ENCODE peak calls at places on chromosomes 3 and 15, in eight cellular contexts. F, V, I, O, E, J, Q and K are unnamed samples.

GRCh38 chr3:14555835-14556234 is 15.7 kb upstream of the GRIP2 start:
- DNase-seq in F (no peak), J (no peak), V (no peak), I (no peak), E (peak), Q (no peak), O (no peak), K (no peak)

GRCh38 chr3:18087963-18088362 is 337.2 kb downstream of the SATB1 start:
- DNase-seq in Q (no peak), J (no peak), I (no peak), F (no peak), V (no peak), E (no peak), O (no peak), K (no peak)

GRCh38 chr3:190385835-190386688 is 1.9 kb upstream of the CLDN16 start:
- DNase-seq in J (no peak), O (no peak), F (no peak), I (peak), Q (peak), E (peak), V (peak), K (no peak)

GRCh38 chr3:48690846-48691458 is 5.2 kb upstream of the NCKIPSD start:
- DNase-seq in O (no peak), I (no peak), Q (no peak), J (no peak), V (no peak), E (no peak), F (no peak), K (no peak)

GRCh38 chr15:77387355-77388105 is 32.4 kb downstream of the PEAK1 start:
- DNase-seq in Q (no peak), F (no peak), O (no peak), I (no peak), V (no peak), E (no peak), J (no peak), K (no peak)

GRCh38 chr15:66873856-66874255 is 171.8 kb downstream of the SMAD6 start:
- DNase-seq in I (no peak), F (no peak), J (no peak), Q (no peak), V (no peak), E (no peak), O (no peak), K (no peak)

GRCh38 chr3:125271127-125271526 is 58.6 kb upstream of the SLC12A8 start:
- DNase-seq in V (no peak), F (no peak), I (no peak), O (no peak), J (no peak), Q (no peak), E (no peak), K (no peak)

GRCh38 chr3:128587391-128587790 is 63.2 kb downstream of the RPN1 start:
- DNase-seq in J (no peak), V (no peak), I (no peak), F (no peak), O (no peak), E (no peak), Q (no peak), K (no peak)

GRCh38 chr15:68204776-68205557 is at the start of gene CALML4:
- DNase-seq in Q (no peak), J (peak), V (peak), I (peak), O (peak), F (no peak), E (no peak), K (peak)

GRCh38 chr3:14460342-14461005 is 58.1 kb downstream of the SLC6A6 start:
- DNase-seq in E (peak), I (peak), O (peak), Q (no peak), F (no peak), J (peak), V (peak), K (peak)

GRCh38 chr3:13009132-13009945 is 63.9 kb downstream of the IQSEC1 start:
- DNase-seq in V (no peak), E (peak), F (no peak), J (peak), I (peak), O (no peak), Q (no peak), K (no peak)

GRCh38 chr3:177703788-177704187 is 506.5 kb upstream of the TBL1XR1 start:
- DNase-seq in Q (no peak), E (no peak), I (peak), J (no peak), O (no peak), V (peak), F (no peak), K (no peak)

GRCh38 chr3:158471639-158472294 is 99.2 kb upstream of the MLF1 start:
- DNase-seq in J (no peak), I (peak), O (no peak), V (peak), F (no peak), Q (no peak), E (no peak), K (no peak)

GRCh38 chr3:122982202-122983185 is 45.1 kb downstream of the SEMA5B start:
- DNase-seq in J (no peak), E (no peak), O (peak), F (no peak), I (no peak), Q (no peak), V (peak), K (no peak)

GRCh38 chr15:41501961-41502786 is 8.5 kb downstream of the ITPKA start:
- DNase-seq in I (peak), O (no peak), F (no peak), Q (no peak), J (no peak), E (no peak), V (no peak), K (no peak)

GRCh38 chr3:187778726-187779125 is 33.5 kb upstream of the BCL6 start:
- DNase-seq in O (no peak), E (no peak), V (no peak), F (no peak), I (no peak), J (no peak), Q (no peak), K (no peak)

GRCh38 chr3:40179016-40179415 is 130.5 kb upstream of the EIF1B start:
- DNase-seq in E (peak), F (peak), O (peak), V (peak), J (peak), I (no peak), Q (peak), K (peak)

GRCh38 chr3:71399478-71399877 is 184.1 kb downstream of the FOXP1 start:
- DNase-seq in Q (no peak), E (no peak), F (no peak), V (no peak), O (no peak), I (no peak), J (no peak), K (no peak)

GRCh38 chr3:130935761-130936160 is 41.9 kb downstream of the ATP2C1 start:
- DNase-seq in F (no peak), I (peak), V (no peak), E (no peak), J (no peak), O (no peak), Q (no peak), K (no peak)

GRCh38 chr3:9725775-9726174 is 5.8 kb upstream of the BRPF1 start:
- DNase-seq in J (no peak), Q (no peak), I (no peak), V (no peak), E (no peak), F (no peak), O (peak), K (no peak)

GRCh38 chr3:75089831-75090230 is 475.4 kb upstream of the CNTN3 start:
- DNase-seq in I (no peak), V (no peak), F (no peak), J (no peak), Q (no peak), E (no peak), O (no peak), K (no peak)

GRCh38 chr3:16896820-16897219 is 12.1 kb downstream of the PLCL2 start:
- DNase-seq in J (no peak), F (no peak), Q (no peak), O (no peak), I (no peak), V (no peak), E (no peak), K (no peak)

GRCh38 chr3:71728632-71729342 is 3.6 kb upstream of the EIF4E3 start:
- DNase-seq in J (no peak), O (no peak), V (peak), I (no peak), E (no peak), Q (no peak), F (peak), K (no peak)

GRCh38 chr15:65945616-65946015 is 76.3 kb downstream of the RAB11A start:
- DNase-seq in V (peak), I (no peak), Q (no peak), O (no peak), F (no peak), E (no peak), J (no peak), K (no peak)

GRCh38 chr15:70088427-70088826 is 9.3 kb downstream of the TLE3 start:
- DNase-seq in V (no peak), F (no peak), E (no peak), O (no peak), I (peak), J (no peak), Q (no peak), K (no peak)

GRCh38 chr15:94317211-94317610 is 85.8 kb downstream of the MCTP2 start:
- DNase-seq in Q (no peak), F (no peak), O (no peak), V (no peak), I (no peak), J (no peak), E (no peak), K (no peak)

DNA sequence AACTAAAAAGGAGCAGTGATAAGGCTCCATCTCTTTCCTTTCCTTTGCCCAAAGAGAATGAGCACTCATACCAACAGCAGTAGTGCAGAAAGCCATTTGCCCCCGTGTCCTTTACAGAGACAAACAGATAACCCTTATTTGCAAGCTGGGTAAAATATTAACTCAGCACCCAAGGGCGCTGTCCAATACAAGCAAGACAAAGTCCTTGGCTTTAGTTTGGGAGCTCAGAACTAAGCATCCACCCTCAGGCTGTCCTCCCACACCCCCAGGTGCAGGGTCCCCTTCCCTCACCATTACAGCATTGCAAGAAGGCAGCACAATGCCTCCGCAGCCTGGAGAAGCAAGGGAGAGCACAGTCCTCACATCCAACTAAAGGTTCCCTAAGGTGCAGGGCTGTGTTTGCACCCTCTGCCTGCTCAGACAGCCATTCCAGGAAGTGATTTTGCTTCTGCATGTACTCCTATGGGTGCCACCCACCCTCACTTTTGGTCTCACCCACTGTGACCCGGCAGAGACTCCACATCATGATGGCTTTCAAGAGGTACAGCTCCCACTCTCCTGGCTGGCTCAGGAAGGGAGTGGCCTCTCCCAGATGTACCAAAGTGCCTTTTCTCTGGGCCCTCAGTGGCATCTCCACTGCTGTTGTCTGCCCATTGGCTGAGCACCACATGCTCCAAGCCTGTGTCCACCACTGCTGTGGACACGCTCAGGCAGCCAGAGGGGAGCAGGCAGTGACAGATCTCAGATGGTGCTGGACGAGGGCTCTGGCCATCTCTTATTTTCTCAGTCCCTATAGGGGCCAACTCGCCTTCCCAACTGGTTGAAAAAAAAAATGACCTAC is 34.1 kb upstream of the HES1 start:
- DNase-seq in E (no peak), I (no peak), J (no peak), F (no peak), Q (no peak), O (no peak), V (peak), K (no peak)
- H3K4me3 ChIP-seq in E (no peak), I (no peak), J (no peak), F (no peak), Q (no peak), O (no peak), V (no peak), K (no peak)

GRCh38 chr3:8460050-8460708 is 41.4 kb upstream of the LMCD1 start:
- DNase-seq in E (no peak), F (no peak), J (no peak), I (peak), O (no peak), V (no peak), Q (no peak), K (no peak)
- H3K27ac ChIP-seq in E (no peak), F (no peak), J (no peak), I (peak), O (no peak), V (peak), Q (no peak), K (peak)

DNA sequence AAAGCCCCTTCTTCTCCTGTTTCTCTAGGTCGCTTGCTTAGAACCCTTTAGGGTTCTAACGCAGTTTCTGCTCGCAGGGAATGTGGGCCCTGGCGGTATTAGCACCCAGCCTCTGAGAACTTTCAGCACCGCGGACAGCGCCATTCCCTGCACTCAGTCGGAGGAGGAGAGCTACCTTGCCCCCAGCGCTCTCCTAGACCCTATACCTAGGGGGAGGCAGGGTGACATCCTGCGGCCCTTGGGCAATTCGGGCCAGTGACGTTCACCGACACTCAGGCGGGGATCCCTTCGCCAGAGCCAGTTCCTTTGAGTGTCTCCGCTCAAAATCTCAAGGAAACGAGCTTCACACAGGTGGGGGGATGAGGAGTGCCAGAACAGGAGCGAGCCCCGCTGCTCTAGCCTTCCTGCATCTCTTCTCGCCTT is 1.3 kb downstream of the SLC7A14 start:
- DNase-seq in J (peak), V (peak), Q (peak), F (peak), I (peak), O (peak), E (peak), K (no peak)
- H3K4me3 ChIP-seq in J (no peak), V (no peak), Q (no peak), F (no peak), I (peak), O (no peak), E (no peak), K (no peak)

DNA sequence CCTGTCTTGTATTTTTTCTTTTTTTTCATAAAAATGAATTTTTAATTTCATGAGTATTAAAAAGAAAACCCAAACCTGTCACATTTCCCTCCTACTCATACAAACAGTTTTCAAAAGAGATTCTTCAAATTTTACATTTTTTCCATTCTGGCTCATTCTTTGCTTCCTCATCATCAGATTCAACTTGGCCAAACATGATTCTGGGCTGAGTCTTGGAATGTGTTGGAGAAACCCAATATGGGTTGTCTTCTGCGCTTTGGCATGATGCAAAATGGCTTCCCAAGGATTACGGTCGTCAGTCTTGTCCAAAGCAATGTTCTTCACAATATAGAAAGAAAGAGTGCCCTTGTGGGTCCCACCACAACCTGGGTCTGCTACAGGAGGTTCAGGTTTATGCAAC is 12.4 kb upstream of the TM4SF4 start:
- DNase-seq in J (no peak), I (no peak), Q (no peak), O (no peak), E (no peak), V (no peak), F (no peak), K (no peak)
- H3K27ac ChIP-seq in J (no peak), I (peak), Q (no peak), O (no peak), E (no peak), V (no peak), F (no peak), K (no peak)

GRCh38 chr15:80778964-80779657 is at the start of gene CEMIP:
- DNase-seq in Q (peak), I (peak), J (peak), V (peak), O (peak), E (peak), F (peak), K (peak)
- H3K4me3 ChIP-seq in Q (no peak), I (peak), J (peak), V (peak), O (peak), E (peak), F (peak), K (peak)

DNA sequence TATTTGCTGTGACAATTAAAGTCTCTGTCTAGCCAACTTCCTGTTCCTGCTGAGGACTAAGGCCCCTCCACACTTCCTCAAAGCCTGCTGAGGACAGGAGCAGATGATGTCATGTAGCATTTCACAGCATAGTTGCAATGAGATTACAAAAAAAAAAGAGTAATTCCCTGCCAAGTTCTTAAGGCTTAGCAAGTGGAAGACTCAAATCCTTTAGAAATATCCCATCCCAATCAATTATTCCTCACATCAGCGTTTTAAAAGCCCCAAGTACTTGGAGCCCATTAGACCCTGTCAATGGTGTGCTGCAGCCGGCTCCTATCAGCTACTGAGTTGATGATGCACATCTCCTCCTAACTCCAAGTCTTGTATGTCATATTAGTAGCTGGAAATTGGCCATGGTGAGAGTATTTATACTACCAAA is 51.7 kb downstream of the TRANK1 start:
- DNase-seq in O (no peak), I (peak), Q (peak), V (peak), E (no peak), J (no peak), F (no peak), K (peak)
- H3K27ac ChIP-seq in O (no peak), I (no peak), Q (no peak), V (no peak), E (no peak), J (no peak), F (no peak), K (peak)